ENCODE peak calls at places on chromosomes 4 and X, in six cellular contexts. E is ascending aorta, L is left lung, T is GM06990, Z is RWPE2, G is left ventricle myocardium inferior. S is an unnamed sample.
A peak's percentile ranks its signal among the peaks of the same experiment; 100 is the strongest.

GRCh38 chrX:135345328-135345645 is 36.0 kb downstream of the ETDC start:
- DNase-seq in T (no peak), E (no peak), L (no peak), G (peak; percentile 45), Z (no peak), S (peak; percentile 80)

GRCh38 chr4:128225148-128225547 is 62.5 kb downstream of the PGRMC2 start:
- DNase-seq in T (no peak), Z (no peak), E (no peak), G (no peak), L (no peak), S (peak; percentile 24)

GRCh38 chr4:42401171-42401570 is 3.9 kb downstream of the SHISA3 start:
- DNase-seq in G (no peak), L (no peak), Z (no peak), T (no peak), E (no peak), S (no peak)

GRCh38 chrX:19647731-19648588 is 132.7 kb upstream of the MAP3K15 start:
- DNase-seq in Z (no peak), G (no peak), L (no peak), T (no peak), E (no peak), S (peak; percentile 74)

GRCh38 chr4:40924096-40924792 is 174.5 kb downstream of the NSUN7 start:
- DNase-seq in T (peak; percentile 63), G (peak; percentile 57), Z (no peak), E (no peak), L (peak; percentile 91), S (peak; percentile 60)

GRCh38 chr4:23766334-23766733 is 123.5 kb downstream of the PPARGC1A start:
- DNase-seq in L (no peak), E (no peak), G (no peak), Z (no peak), T (no peak), S (no peak)

GRCh38 chr4:1285151-1285789 is 4.4 kb upstream of the MAEA start:
- DNase-seq in L (no peak), G (no peak), T (no peak), Z (no peak), E (no peak), S (no peak)

GRCh38 chr4:82818974-82819662 is 20.5 kb upstream of the SCD5 start:
- DNase-seq in L (no peak), E (no peak), G (no peak), Z (no peak), T (no peak), S (no peak)

GRCh38 chrX:2134782-2135181 is 366.0 kb downstream of the DHRSX start:
- DNase-seq in E (no peak), T (no peak), L (no peak), Z (no peak), G (no peak), S (no peak)

GRCh38 chr4:11741190-11741652 is 312.5 kb upstream of the HS3ST1 start:
- DNase-seq in Z (no peak), G (no peak), L (no peak), E (no peak), T (no peak), S (peak; percentile 31)

GRCh38 chr4:165345663-165346417 is 18.4 kb downstream of the MSMO1 start:
- DNase-seq in G (no peak), Z (no peak), E (no peak), T (no peak), L (no peak), S (peak; percentile 37)
- TF ChIP-seq CTCF in G (peak; percentile 24), Z (peak; percentile 35), E (no peak), T (no peak), L (no peak), S (peak; percentile 44)

GRCh38 chr4:125365731-125366130 is 51.0 kb downstream of the FAT4 start:
- DNase-seq in E (no peak), Z (peak; percentile 41), T (no peak), G (no peak), L (peak; percentile 33), S (no peak)

GRCh38 chr4:125368161-125368560 is 53.4 kb downstream of the FAT4 start:
- DNase-seq in E (no peak), G (no peak), L (no peak), T (no peak), Z (no peak), S (peak; percentile 63)

GRCh38 chr4:125369098-125369497 is 54.3 kb downstream of the FAT4 start:
- DNase-seq in T (no peak), E (no peak), G (no peak), L (no peak), Z (no peak), S (no peak)

GRCh38 chr4:125370478-125370877 is 55.7 kb downstream of the FAT4 start:
- DNase-seq in E (no peak), G (no peak), L (no peak), T (no peak), Z (no peak), S (no peak)

DNA sequence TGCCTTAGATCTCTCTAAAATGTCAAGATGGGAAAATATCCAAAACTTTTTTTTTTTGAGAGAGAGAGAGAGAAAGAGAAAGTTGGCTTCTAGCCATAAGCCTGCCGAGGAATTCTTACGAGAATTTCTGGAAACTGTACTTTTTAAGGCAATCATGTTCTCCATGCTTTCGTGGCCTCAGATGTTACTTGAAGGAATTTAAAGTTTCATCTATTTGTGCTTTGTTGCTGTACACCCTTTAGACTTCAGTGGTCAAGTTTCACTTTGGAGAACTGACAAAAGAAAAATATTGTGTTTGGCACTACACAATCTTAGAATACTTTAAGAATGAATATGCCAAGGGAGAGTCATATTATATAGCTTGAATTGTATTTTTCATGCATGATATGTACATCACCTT is 53.9 kb downstream of the FAT4 start:
- DNase-seq in T (no peak), Z (no peak), E (no peak), L (no peak), G (no peak), S (peak; percentile 86)
- H3K4me3 ChIP-seq in T (no peak overlapping the region), Z (peak overlapping the region; percentile 19), E (peak overlapping the region; percentile 53), L (peak overlapping the region; percentile 2), G (peak overlapping the region; percentile 57), S (peak overlapping the region; percentile 38)

GRCh38 chr4:125551451-125551850 is 236.7 kb downstream of the FAT4 start:
- DNase-seq in T (no peak), E (no peak), G (no peak), L (no peak), Z (no peak), S (no peak)

GRCh38 chr4:125550769-125551168 is 236.0 kb downstream of the FAT4 start:
- DNase-seq in T (no peak), E (no peak), L (no peak), G (no peak), Z (no peak), S (no peak)

GRCh38 chr4:125547842-125548241 is 233.1 kb downstream of the FAT4 start:
- DNase-seq in Z (no peak), E (no peak), G (no peak), L (no peak), T (no peak), S (no peak)

GRCh38 chr4:125541836-125542235 is 227.1 kb downstream of the FAT4 start:
- DNase-seq in T (no peak), G (no peak), Z (no peak), L (no peak), E (no peak), S (no peak)

GRCh38 chr4:125546272-125546671 is 231.5 kb downstream of the FAT4 start:
- DNase-seq in L (peak; percentile 44), T (no peak), Z (no peak), G (no peak), E (no peak), S (no peak)
- TF ChIP-seq CTCF in L (no peak), T (no peak), Z (no peak), G (no peak), E (no peak), S (no peak)

DNA sequence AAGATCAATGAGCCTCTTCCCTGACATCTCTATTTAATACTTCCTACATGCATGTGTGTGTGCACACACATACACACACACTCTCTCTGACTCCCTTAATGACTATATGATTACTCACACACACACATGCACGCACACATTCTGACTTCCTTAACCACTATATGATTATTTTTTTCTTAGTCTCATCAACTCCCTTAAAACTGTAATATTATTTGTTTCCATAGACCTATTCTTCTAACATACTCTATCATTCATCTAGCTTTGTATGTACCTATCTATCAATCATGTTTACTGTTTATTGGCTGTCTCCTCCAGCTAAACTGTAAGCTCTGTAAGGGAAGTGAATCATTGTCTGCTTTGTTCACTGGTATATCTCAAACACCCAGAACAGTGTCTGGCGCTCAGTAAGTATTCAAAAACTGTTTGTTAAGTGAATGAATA is 236.6 kb downstream of the RASL11B start:
- DNase-seq in Z (no peak), E (no peak), G (no peak), L (no peak), T (no peak), S (peak; percentile 83)
- H3K4me3 ChIP-seq in Z (no peak overlapping the region), E (no peak overlapping the region), G (no peak overlapping the region), L (no peak overlapping the region), T (no peak overlapping the region), S (no peak overlapping the region)

DNA sequence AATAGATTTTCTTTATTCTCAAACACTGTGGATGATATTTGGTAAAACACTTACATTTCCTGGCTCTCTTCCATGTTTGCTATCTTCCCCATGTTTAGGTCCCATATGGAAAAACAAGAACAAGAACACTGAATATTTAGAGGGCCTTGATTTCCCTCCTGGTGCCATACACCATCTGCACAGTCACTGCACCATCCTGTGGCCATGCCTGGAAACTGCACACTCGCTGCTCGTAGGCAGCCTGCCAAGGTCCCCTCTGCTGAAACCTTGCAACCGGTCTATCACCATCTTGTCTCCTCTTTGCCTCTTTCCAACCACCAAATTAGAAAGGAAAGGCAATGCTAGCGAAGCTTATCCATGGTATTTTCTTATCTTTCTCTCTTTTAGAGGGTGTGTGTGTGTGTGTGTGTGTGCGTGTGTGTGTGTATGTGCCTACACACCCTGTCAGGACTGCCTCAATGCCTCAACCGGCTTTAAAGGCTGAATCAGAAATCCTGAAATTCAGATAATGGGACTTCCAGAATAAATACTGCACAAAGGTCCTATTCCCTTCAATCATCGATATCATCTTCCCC is 124.2 kb upstream of the MBNL3 start:
- DNase-seq in T (no peak), E (no peak), G (peak; percentile 19), Z (no peak), L (no peak), S (peak; percentile 28)
- TF ChIP-seq CTCF in T (peak; percentile 67), E (peak; percentile 8), G (peak; percentile 63), Z (peak; percentile 42), L (peak; percentile 39), S (peak; percentile 59)

GRCh38 chr4:184396001-184396400 is 78.3 kb downstream of the IRF2 start:
- DNase-seq in Z (no peak), T (peak; percentile 64), G (no peak), L (no peak), E (no peak), S (no peak)
- H3K4me3 ChIP-seq in Z (no peak overlapping the region), T (no peak overlapping the region), G (no peak overlapping the region), L (no peak overlapping the region), E (no peak overlapping the region), S (no peak overlapping the region)

GRCh38 chrX:63471004-63471403 is 119.9 kb upstream of the SPIN4 start:
- DNase-seq in T (no peak), E (no peak), L (no peak), G (no peak), Z (no peak), S (no peak)
- TF ChIP-seq CTCF in T (no peak), E (no peak), L (no peak), G (no peak), Z (no peak), S (no peak)

GRCh38 chr4:5364406-5364805 is 313.1 kb downstream of the STK32B start:
- DNase-seq in E (no peak), Z (no peak), T (no peak), G (no peak), L (no peak), S (no peak)
- H3K4me3 ChIP-seq in E (no peak overlapping the region), Z (no peak overlapping the region), T (no peak overlapping the region), G (no peak overlapping the region), L (no peak overlapping the region), S (no peak overlapping the region)

S was measured in fibroblast of mammary gland.